ENCODE peak calls at places on chromosomes 1 and 21, in nine cellular contexts. G, E, W, X, Q, B, L, F and K are unnamed samples.

GRCh38 chr1:115555446-115555845 is 86.3 kb upstream of the VANGL1 start:
- DNase-seq in G (peak; percentile 33), E (no peak), W (no peak), X (no peak), Q (no peak), B (no peak), L (no peak), F (no peak), K (no peak)

GRCh38 chr1:190608282-190608681 is 130.6 kb upstream of the BRINP3 start:
- DNase-seq in G (no peak), E (no peak), W (no peak), X (no peak), Q (no peak), B (no peak), L (no peak), F (no peak), K (no peak)

GRCh38 chr1:208233546-208233945 is 10.6 kb downstream of the PLXNA2 start:
- DNase-seq in G (no peak), E (no peak), W (no peak), X (no peak), Q (peak; percentile 73), B (peak; percentile 77), L (no peak), F (peak; percentile 78), K (no peak)

GRCh38 chr1:160996195-160996594 is 24.8 kb downstream of the F11R start:
- DNase-seq in G (no peak), E (no peak), W (peak; percentile 27), X (no peak), Q (no peak), B (no peak), L (peak; percentile 60), F (no peak), K (no peak)

GRCh38 chr1:150973258-150973825 is 1.3 kb downstream of the CERS2 start:
- DNase-seq in G (no peak), E (peak; percentile 36), W (no peak), X (no peak), Q (no peak), B (no peak), L (no peak), F (peak; percentile 29), K (peak; percentile 28)

GRCh38 chr1:212167098-212167497 is 118.1 kb upstream of the PPP2R5A start:
- DNase-seq in G (peak; percentile 13), E (no peak), W (peak; percentile 66), X (no peak), Q (no peak), B (no peak), L (peak; percentile 58), F (no peak), K (no peak)

GRCh38 chr1:219917851-219918466 is 10.4 kb downstream of the SLC30A10 start:
- DNase-seq in G (no peak), E (no peak), W (peak; percentile 23), X (no peak), Q (no peak), B (no peak), L (peak; percentile 4), F (no peak), K (no peak)

GRCh38 chr1:31595836-31596736 is 19.8 kb downstream of the TINAGL1 start:
- DNase-seq in G (no peak), E (no peak), W (no peak), X (peak; percentile 39), Q (no peak), B (no peak), L (no peak), F (no peak), K (no peak)

GRCh38 chr1:85342177-85342576 is 65.7 kb upstream of the BCL10 start:
- DNase-seq in G (no peak), E (no peak), W (no peak), X (no peak), Q (no peak), B (no peak), L (peak; percentile 72), F (no peak), K (no peak)

GRCh38 chr1:66286307-66286706 is 247.6 kb upstream of the SGIP1 start:
- DNase-seq in G (no peak), E (no peak), W (no peak), X (no peak), Q (no peak), B (no peak), L (no peak), F (no peak), K (no peak)

GRCh38 chr1:166700696-166701095 is 138.6 kb upstream of the POGK start:
- DNase-seq in G (no peak), E (no peak), W (no peak), X (no peak), Q (no peak), B (no peak), L (no peak), F (no peak), K (no peak)

GRCh38 chr21:28337319-28337718 is 655.4 kb downstream of the LTN1 start:
- DNase-seq in G (peak; percentile 51), E (no peak), W (no peak), X (no peak), Q (peak; percentile 45), B (no peak), L (peak; percentile 83), F (no peak), K (no peak)

GRCh38 chr1:87084247-87084836 is 169.9 kb downstream of the HS2ST1 start:
- DNase-seq in G (peak; percentile 8), E (peak; percentile 23), W (no peak), X (no peak), Q (peak; percentile 51), B (no peak), L (peak; percentile 73), F (no peak), K (no peak)

GRCh38 chr1:180269848-180270766 is 40.0 kb downstream of the LHX4 start:
- DNase-seq in G (no peak), E (no peak), W (no peak), X (no peak), Q (peak; percentile 85), B (peak; percentile 67), L (peak; percentile 16), F (peak; percentile 46), K (no peak)

GRCh38 chr1:235011064-235011598 is 117.5 kb downstream of the TOMM20 start:
- DNase-seq in G (no peak), E (peak; percentile 71), W (no peak), X (peak; percentile 77), Q (no peak), B (no peak), L (no peak), F (no peak), K (no peak)

GRCh38 chr1:109197163-109198042 is 16.3 kb upstream of the SARS1 start:
- DNase-seq in G (peak; percentile 97), E (no peak), W (peak; percentile 99), X (no peak), Q (no peak), B (peak; percentile 50), L (peak; percentile 98), F (no peak), K (no peak)

GRCh38 chr1:86084998-86085397 is 71.6 kb downstream of the COL24A1 start:
- DNase-seq in G (no peak), E (no peak), W (no peak), X (no peak), Q (no peak), B (no peak), L (no peak), F (no peak), K (no peak)

GRCh38 chr1:182293119-182293589 is 98.4 kb downstream of the GLUL start:
- DNase-seq in G (no peak), E (no peak), W (no peak), X (no peak), Q (no peak), B (no peak), L (no peak), F (no peak), K (no peak)

GRCh38 chr1:16183157-16183556 is 27.3 kb upstream of the EPHA2 start:
- DNase-seq in G (peak; percentile 96), E (no peak), W (peak; percentile 61), X (no peak), Q (no peak), B (no peak), L (peak; percentile 61), F (no peak), K (no peak)

DNA sequence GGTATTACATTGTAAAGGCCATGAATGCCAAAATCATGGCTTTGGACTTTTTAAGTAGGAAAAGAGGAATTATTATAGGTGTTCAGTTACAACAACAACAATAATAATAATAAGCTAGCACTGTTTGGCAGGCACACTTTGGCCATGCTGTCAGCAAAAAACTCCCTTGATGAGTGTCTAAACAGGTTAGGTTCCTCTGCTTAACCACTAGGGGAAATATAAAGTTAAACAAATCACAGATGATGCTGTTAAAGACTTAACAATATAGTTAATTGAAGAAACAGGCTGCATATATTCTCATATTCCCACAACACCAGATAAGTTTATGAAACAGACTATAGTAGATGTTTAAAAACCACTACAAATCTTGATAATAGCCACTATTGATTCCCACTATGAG is 46.4 kb downstream of the RGS21 start:
- DNase-seq in G (no peak), E (no peak), W (no peak), X (no peak), Q (peak; percentile 18), B (no peak), L (no peak), F (no peak), K (no peak)
- TF ChIP-seq CTCF in G (no peak), E (no peak), W (peak; percentile 16), X (no peak), Q (no peak), B (peak; percentile 51), L (peak; percentile 4), F (no peak), K (no peak)

GRCh38 chr1:8464987-8465386 is 147.1 kb downstream of the SLC45A1 start:
- DNase-seq in G (no peak), E (no peak), W (no peak), X (no peak), Q (no peak), B (no peak), L (peak; percentile 41), F (no peak), K (no peak)
- TF ChIP-seq CTCF in G (no peak), E (no peak), W (no peak), X (no peak), Q (peak; percentile 43), B (peak; percentile 28), L (no peak), F (no peak), K (no peak)

DNA sequence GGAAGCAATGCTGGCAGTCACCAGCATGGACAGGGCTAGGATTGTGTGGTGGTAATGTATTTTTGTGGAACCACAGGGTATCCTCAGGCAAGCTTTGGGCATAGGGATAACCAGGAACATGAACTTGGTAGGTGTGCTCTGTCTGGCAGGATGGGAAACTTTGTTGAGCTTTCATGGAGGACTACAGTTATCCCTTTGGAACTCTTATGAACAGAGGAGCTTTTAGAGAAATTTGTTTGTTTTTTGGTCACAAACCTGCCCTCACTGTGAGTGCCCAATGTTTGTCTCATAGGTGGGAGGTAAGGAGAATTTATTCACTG is 54.4 kb downstream of the MACF1 start:
- DNase-seq in G (no peak), E (no peak), W (no peak), X (no peak), Q (no peak), B (no peak), L (no peak), F (no peak), K (no peak)
- TF ChIP-seq CTCF in G (no peak), E (no peak), W (no peak), X (peak; percentile 36), Q (no peak), B (no peak), L (no peak), F (no peak), K (peak; percentile 14)

DNA sequence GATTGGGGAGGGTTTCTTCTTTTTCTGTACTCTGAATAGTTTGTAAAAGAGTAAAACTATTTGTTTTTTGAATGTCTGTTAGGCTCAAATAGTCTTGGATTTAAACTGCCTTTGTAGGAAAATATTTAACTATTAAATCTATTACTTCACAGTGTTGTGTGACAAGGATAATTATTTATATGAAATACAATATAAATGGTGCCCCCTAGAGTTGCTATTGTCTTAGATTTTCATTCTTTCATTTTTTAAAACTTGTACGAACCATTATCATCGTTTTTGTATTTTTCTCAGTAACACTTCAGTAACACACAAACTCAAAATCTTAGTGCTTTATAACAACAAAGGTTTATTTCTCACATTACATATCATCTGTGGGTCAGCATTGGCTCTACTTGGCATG is 37.4 kb downstream of the C1orf185 start:
- DNase-seq in G (no peak), E (no peak), W (no peak), X (no peak), Q (no peak), B (no peak), L (peak; percentile 6), F (no peak), K (no peak)
- TF ChIP-seq CTCF in G (no peak), E (no peak), W (no peak), X (no peak), Q (no peak), B (no peak), L (peak; percentile 14), F (no peak), K (no peak)